ENCODE peak calls at places on chromosomes 6 and 20, in six cellular contexts. R is GM12891, H is H1, D is K562, Q is HepG2, J is GM12878. A is an unnamed sample.

GRCh38 chr6:53938810-53939209 is 144.0 kb downstream of the LRRC1 start:
- DNase-seq in R (no peak), H (no peak), J (no peak), Q (no peak), D (no peak), A (no peak)

GRCh38 chr6:23311211-23311610 is 741.8 kb downstream of the HDGFL1 start:
- DNase-seq in J (no peak), H (no peak), Q (no peak), R (no peak), D (no peak), A (no peak)

GRCh38 chr6:162371133-162371532 is 356.4 kb downstream of the PRKN start:
- DNase-seq in H (no peak), J (no peak), D (no peak), R (no peak), Q (no peak), A (no peak)

GRCh38 chr6:336159-337114 is 44.1 kb downstream of the DUSP22 start:
- DNase-seq in Q (no peak), R (no peak), H (no peak), J (peak), D (no peak), A (no peak)

GRCh38 chr20:35561268-35561667 is 19.4 kb downstream of the ERGIC3 start:
- DNase-seq in D (peak), H (no peak), R (no peak), Q (peak), J (no peak), A (no peak)

GRCh38 chr6:44496705-44497369 is 109.3 kb downstream of the CDC5L start:
- DNase-seq in D (no peak), H (no peak), Q (no peak), J (no peak), R (no peak), A (no peak)

GRCh38 chr6:88361298-88361697 is 195.2 kb upstream of the CNR1 start:
- DNase-seq in Q (no peak), H (no peak), J (no peak), R (no peak), D (no peak), A (no peak)

GRCh38 chr20:46964299-46965123 is 69.9 kb downstream of the EYA2 start:
- DNase-seq in J (no peak), Q (no peak), D (no peak), R (no peak), H (no peak), A (no peak)

GRCh38 chr6:169722362-169723199 is 1.7 kb downstream of the PHF10 start:
- DNase-seq in H (no peak), J (no peak), D (no peak), R (no peak), Q (peak), A (no peak)

GRCh38 chr6:82095091-82095490 is 152.5 kb downstream of the IBTK start:
- DNase-seq in D (no peak), H (no peak), Q (no peak), R (no peak), J (no peak), A (no peak)

GRCh38 chr20:47758517-47759450 is 26.5 kb downstream of the SULF2 start:
- DNase-seq in Q (peak), H (no peak), R (no peak), J (no peak), D (no peak), A (no peak)

DNA sequence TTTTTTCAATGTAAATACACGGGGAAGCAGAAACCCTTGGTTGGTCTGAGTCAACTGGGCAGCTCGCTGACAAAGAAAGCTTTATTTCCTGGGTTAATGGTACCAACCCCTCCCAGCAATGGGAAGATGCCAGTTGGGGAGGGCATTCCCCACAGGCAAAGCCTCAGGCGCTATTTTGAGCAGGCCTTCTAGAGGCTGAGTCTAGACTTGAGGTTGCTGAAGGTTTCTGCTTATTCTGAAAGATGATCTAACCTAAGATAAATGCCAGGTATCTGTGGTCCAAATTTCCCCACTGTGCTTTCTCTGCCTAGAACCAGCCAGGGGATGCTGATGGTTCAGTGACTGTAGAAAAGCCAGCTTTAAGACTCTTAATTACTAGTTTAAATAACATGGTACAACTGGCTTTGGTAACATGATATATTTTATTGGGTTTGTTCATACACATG is 172.5 kb upstream of the JARID2 start:
- DNase-seq in H (no peak), J (peak), Q (no peak), R (no peak), D (no peak), A (no peak)
- TF ChIP-seq POLR2AphosphoS5 in H (no peak), J (no peak), Q (no peak), R (no peak), D (no peak), A (no peak)

GRCh38 chr6:106787327-106788196 is 158.2 kb downstream of the QRSL1 start:
- DNase-seq in D (no peak), R (no peak), J (no peak), Q (peak), H (no peak), A (no peak)
- TF ChIP-seq POLR2A in D (no peak), R (no peak), J (no peak), Q (no peak), H (no peak), A (no peak)

DNA sequence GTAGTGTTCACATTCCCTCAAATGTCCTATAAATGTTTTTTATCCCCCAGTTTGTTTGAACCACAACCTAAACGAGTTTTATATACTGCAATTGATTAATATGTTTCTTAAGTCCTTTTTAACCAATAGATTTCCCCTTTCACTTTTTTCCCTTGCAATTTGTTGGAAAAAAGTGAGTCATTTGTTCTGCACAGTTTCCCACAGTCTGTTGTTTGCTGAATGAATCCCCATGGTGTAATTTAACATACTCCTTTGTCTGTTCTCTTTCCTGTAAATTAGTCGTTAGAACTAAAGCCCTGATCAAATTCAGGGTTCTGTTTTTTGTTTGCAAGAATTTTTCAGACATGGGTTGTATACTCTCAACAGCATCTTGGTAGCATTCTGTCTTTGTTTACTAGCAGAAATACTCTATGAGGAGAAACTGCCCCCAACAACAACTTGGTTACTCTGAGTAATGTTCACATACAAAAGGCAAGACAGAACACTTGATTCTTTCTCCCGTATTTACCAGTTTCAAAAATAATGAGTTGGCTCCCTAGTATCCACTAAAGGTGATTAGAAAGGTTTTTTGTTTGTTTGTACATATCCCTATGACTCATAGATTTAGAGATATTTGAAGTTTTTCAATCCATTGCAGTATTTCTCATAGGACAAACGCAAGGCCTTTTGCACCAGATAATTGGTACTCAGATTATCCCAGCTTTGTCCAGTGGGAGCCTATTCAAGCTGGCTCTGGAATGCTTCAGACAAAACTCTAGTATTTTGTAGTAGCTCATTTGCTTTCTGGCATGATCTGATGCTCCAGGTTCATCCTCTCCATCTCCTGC is 16.5 kb downstream of the BLOC1S5 start:
- DNase-seq in D (no peak), J (no peak), H (no peak), Q (peak), R (no peak), A (no peak)
- TF ChIP-seq TAF1 in D (no peak), J (no peak), H (no peak), Q (no peak), R (no peak), A (no peak)

GRCh38 chr6:36094786-36095496 is 35.4 kb upstream of the MAPK13 start:
- DNase-seq in Q (peak), D (peak), R (peak), H (peak), J (peak), A (peak)
- TF ChIP-seq POLR2AphosphoS5 in Q (peak), D (no peak), R (no peak), H (no peak), J (no peak), A (no peak)

DNA sequence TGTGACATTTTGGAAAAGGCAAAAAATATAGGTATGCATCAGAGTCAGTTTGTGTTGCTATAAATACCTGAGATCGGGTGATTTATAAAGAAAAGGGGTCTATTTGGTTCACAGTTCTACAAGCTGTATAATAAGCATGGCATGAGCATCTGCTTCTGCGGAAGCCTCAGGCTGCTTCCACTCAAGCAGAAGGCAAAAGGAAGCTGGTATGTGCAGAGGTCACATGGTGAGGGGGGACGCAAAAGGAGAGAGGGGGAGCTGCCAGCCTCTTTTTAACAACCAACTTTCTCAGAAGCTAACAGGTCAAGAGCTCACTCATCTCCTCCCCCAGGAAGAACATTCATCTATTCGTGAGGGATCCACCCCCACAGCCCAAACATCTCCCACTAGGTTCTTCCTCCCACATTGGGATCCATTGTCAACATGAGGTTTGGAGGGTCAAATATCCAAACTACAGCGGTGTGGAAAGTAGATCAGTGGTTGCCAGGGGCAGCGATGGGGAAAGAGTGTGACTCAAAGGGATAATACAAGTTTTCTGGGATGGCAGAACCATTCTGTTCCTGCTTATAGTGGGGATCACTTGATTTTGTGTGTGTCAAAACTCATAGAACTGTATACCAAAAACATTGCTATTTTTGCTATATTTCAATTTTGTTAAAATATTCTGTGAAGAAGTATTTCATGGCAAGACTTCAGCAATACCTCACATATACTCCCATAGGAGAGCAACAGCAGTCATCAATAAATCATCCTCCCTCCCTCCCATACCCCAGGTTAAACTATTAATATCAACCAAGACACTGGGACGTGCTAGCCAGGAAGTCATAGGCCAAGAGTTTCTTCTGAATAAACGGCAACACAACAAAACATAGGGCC is 9.9 kb upstream of the FAM50B start:
- DNase-seq in Q (peak), J (no peak), D (no peak), H (no peak), R (no peak), A (no peak)
- TF ChIP-seq POLR2A in Q (peak), J (no peak), D (no peak), H (no peak), R (no peak), A (no peak)

GRCh38 chr6:14134211-14134910 is 16.8 kb downstream of the CD83 start:
- DNase-seq in Q (no peak), R (no peak), H (no peak), D (no peak), J (no peak), A (no peak)
- TF ChIP-seq TAF1 in Q (no peak), R (no peak), H (no peak), D (no peak), J (no peak), A (no peak)

A was measured in GM12892.